ENCODE peak calls at places on chromosomes 1 and 21, in eight cellular contexts. One of them, this sample, is unnamed.

GRCh38 chr1:192491804-192492554 is 83.6 kb upstream of the RGS1 start:
- DNase-seq in left ventricle myocardium inferior: no peak
- DNase-seq in right cardiac atrium: no peak
- DNase-seq in colonic mucosa: no peak
- DNase-seq in IMR-90: peak; percentile 45
- DNase-seq in neural crest cell: no peak
- DNase-seq in GM10248: no peak
- DNase-seq in AG04450: no peak
- DNase-seq in this sample: no peak

GRCh38 chr1:165914136-165914798 is 86.9 kb downstream of the UCK2 start:
- DNase-seq in colonic mucosa: peak; percentile 82
- DNase-seq in AG04450: peak; percentile 67
- DNase-seq in IMR-90: peak; percentile 88
- DNase-seq in neural crest cell: peak; percentile 63
- DNase-seq in GM10248: peak; percentile 78
- DNase-seq in right cardiac atrium: no peak
- DNase-seq in left ventricle myocardium inferior: no peak
- DNase-seq in this sample: no peak

GRCh38 chr1:222557574-222557973 is 9.7 kb upstream of the HHIPL2 start:
- DNase-seq in colonic mucosa: no peak
- DNase-seq in left ventricle myocardium inferior: no peak
- DNase-seq in IMR-90: no peak
- DNase-seq in AG04450: no peak
- DNase-seq in neural crest cell: no peak
- DNase-seq in GM10248: no peak
- DNase-seq in right cardiac atrium: no peak
- DNase-seq in this sample: no peak

GRCh38 chr1:155967410-155968400 is 10.6 kb downstream of the ARHGEF2 start:
- DNase-seq in colonic mucosa: no peak
- DNase-seq in right cardiac atrium: peak; percentile 49
- DNase-seq in left ventricle myocardium inferior: no peak
- DNase-seq in GM10248: no peak
- DNase-seq in AG04450: no peak
- DNase-seq in IMR-90: no peak
- DNase-seq in neural crest cell: no peak
- DNase-seq in this sample: no peak

GRCh38 chr1:192831706-192832355 is 23.0 kb downstream of the RGS2 start:
- DNase-seq in IMR-90: peak; percentile 34
- DNase-seq in colonic mucosa: no peak
- DNase-seq in GM10248: no peak
- DNase-seq in neural crest cell: no peak
- DNase-seq in right cardiac atrium: no peak
- DNase-seq in left ventricle myocardium inferior: no peak
- DNase-seq in AG04450: no peak
- DNase-seq in this sample: no peak

GRCh38 chr1:8121261-8122159 is 95.4 kb upstream of the ERRFI1 start:
- DNase-seq in AG04450: peak; percentile 81
- DNase-seq in left ventricle myocardium inferior: no peak
- DNase-seq in right cardiac atrium: peak; percentile 50
- DNase-seq in neural crest cell: no peak
- DNase-seq in colonic mucosa: peak; percentile 44
- DNase-seq in GM10248: no peak
- DNase-seq in IMR-90: peak; percentile 94
- DNase-seq in this sample: no peak

GRCh38 chr1:226662704-226663326 is 76.3 kb downstream of the ITPKB start:
- DNase-seq in neural crest cell: no peak
- DNase-seq in IMR-90: peak; percentile 100
- DNase-seq in colonic mucosa: peak; percentile 65
- DNase-seq in right cardiac atrium: peak; percentile 72
- DNase-seq in left ventricle myocardium inferior: peak; percentile 48
- DNase-seq in GM10248: peak; percentile 88
- DNase-seq in AG04450: peak; percentile 85
- DNase-seq in this sample: peak; percentile 100

GRCh38 chr1:7679159-7679872 is 91.8 kb upstream of the VAMP3 start:
- DNase-seq in neural crest cell: no peak
- DNase-seq in GM10248: no peak
- DNase-seq in IMR-90: no peak
- DNase-seq in right cardiac atrium: no peak
- DNase-seq in left ventricle myocardium inferior: no peak
- DNase-seq in colonic mucosa: no peak
- DNase-seq in AG04450: no peak
- DNase-seq in this sample: no peak

GRCh38 chr1:26213335-26213905 is 20.6 kb upstream of the CEP85 start:
- DNase-seq in AG04450: no peak
- DNase-seq in GM10248: no peak
- DNase-seq in colonic mucosa: no peak
- DNase-seq in left ventricle myocardium inferior: no peak
- DNase-seq in neural crest cell: no peak
- DNase-seq in right cardiac atrium: no peak
- DNase-seq in IMR-90: no peak
- DNase-seq in this sample: no peak

GRCh38 chr1:245301921-245302320 is 147.1 kb downstream of the KIF26B start:
- DNase-seq in AG04450: no peak
- DNase-seq in GM10248: no peak
- DNase-seq in neural crest cell: no peak
- DNase-seq in right cardiac atrium: no peak
- DNase-seq in IMR-90: no peak
- DNase-seq in colonic mucosa: no peak
- DNase-seq in left ventricle myocardium inferior: no peak
- DNase-seq in this sample: no peak

GRCh38 chr1:190159146-190159545 is 318.5 kb downstream of the BRINP3 start:
- DNase-seq in IMR-90: peak; percentile 9
- DNase-seq in colonic mucosa: no peak
- DNase-seq in left ventricle myocardium inferior: no peak
- DNase-seq in right cardiac atrium: no peak
- DNase-seq in AG04450: no peak
- DNase-seq in GM10248: no peak
- DNase-seq in neural crest cell: no peak
- DNase-seq in this sample: no peak

GRCh38 chr1:20178634-20179368 is 7.1 kb upstream of the UBXN10 start:
- DNase-seq in colonic mucosa: no peak
- DNase-seq in left ventricle myocardium inferior: no peak
- DNase-seq in neural crest cell: no peak
- DNase-seq in GM10248: no peak
- DNase-seq in AG04450: no peak
- DNase-seq in right cardiac atrium: no peak
- DNase-seq in IMR-90: no peak
- DNase-seq in this sample: peak; percentile 52

GRCh38 chr1:212760126-212760823 is 31.3 kb downstream of the NSL1 start:
- DNase-seq in IMR-90: no peak
- DNase-seq in right cardiac atrium: no peak
- DNase-seq in AG04450: no peak
- DNase-seq in GM10248: peak; percentile 52
- DNase-seq in colonic mucosa: no peak
- DNase-seq in left ventricle myocardium inferior: no peak
- DNase-seq in neural crest cell: no peak
- DNase-seq in this sample: no peak

GRCh38 chr21:45408271-45408791 is 3.4 kb downstream of the COL18A1 start:
- DNase-seq in colonic mucosa: no peak
- DNase-seq in IMR-90: no peak
- DNase-seq in left ventricle myocardium inferior: peak; percentile 13
- DNase-seq in right cardiac atrium: peak; percentile 13
- DNase-seq in GM10248: no peak
- DNase-seq in neural crest cell: no peak
- DNase-seq in AG04450: no peak
- DNase-seq in this sample: no peak

GRCh38 chr1:178275083-178275482 is 181.2 kb downstream of the RASAL2 start:
- DNase-seq in IMR-90: peak; percentile 37
- DNase-seq in right cardiac atrium: no peak
- DNase-seq in AG04450: no peak
- DNase-seq in neural crest cell: no peak
- DNase-seq in left ventricle myocardium inferior: no peak
- DNase-seq in GM10248: no peak
- DNase-seq in colonic mucosa: no peak
- DNase-seq in this sample: no peak

GRCh38 chr1:236830560-236830959 is 35.5 kb downstream of the MTR start:
- DNase-seq in AG04450: no peak
- DNase-seq in right cardiac atrium: peak; percentile 65
- DNase-seq in GM10248: no peak
- DNase-seq in neural crest cell: no peak
- DNase-seq in colonic mucosa: no peak
- DNase-seq in left ventricle myocardium inferior: peak; percentile 65
- DNase-seq in IMR-90: no peak
- DNase-seq in this sample: no peak

GRCh38 chr21:45596704-45597318 is 46.7 kb upstream of the PCBP3 start:
- DNase-seq in neural crest cell: peak; percentile 70
- DNase-seq in left ventricle myocardium inferior: peak; percentile 70
- DNase-seq in right cardiac atrium: peak; percentile 75
- DNase-seq in colonic mucosa: peak; percentile 83
- DNase-seq in GM10248: peak; percentile 87
- DNase-seq in AG04450: no peak
- DNase-seq in IMR-90: peak; percentile 28
- DNase-seq in this sample: peak; percentile 71

GRCh38 chr1:47435506-47436303 is 2.1 kb upstream of the FOXD2 start:
- DNase-seq in left ventricle myocardium inferior: no peak
- DNase-seq in GM10248: no peak
- DNase-seq in neural crest cell: no peak
- DNase-seq in AG04450: no peak
- DNase-seq in IMR-90: no peak
- DNase-seq in right cardiac atrium: no peak
- DNase-seq in colonic mucosa: peak; percentile 22
- DNase-seq in this sample: no peak

GRCh38 chr1:108877858-108878257 is 1.1 kb downstream of the GPSM2 start:
- DNase-seq in AG04450: no peak
- DNase-seq in GM10248: no peak
- DNase-seq in neural crest cell: no peak
- DNase-seq in colonic mucosa: peak; percentile 25
- DNase-seq in right cardiac atrium: no peak
- DNase-seq in IMR-90: no peak
- DNase-seq in left ventricle myocardium inferior: no peak
- DNase-seq in this sample: no peak

GRCh38 chr21:31731112-31731801 is 661 bp downstream of the SCAF4 start:
- DNase-seq in right cardiac atrium: peak; percentile 52
- DNase-seq in neural crest cell: peak; percentile 48
- DNase-seq in left ventricle myocardium inferior: peak; percentile 40
- DNase-seq in AG04450: no peak
- DNase-seq in GM10248: peak; percentile 59
- DNase-seq in IMR-90: no peak
- DNase-seq in colonic mucosa: peak; percentile 78
- DNase-seq in this sample: peak; percentile 57

GRCh38 chr1:9166289-9167235 is 37.7 kb upstream of the GPR157 start:
- DNase-seq in GM10248: no peak
- DNase-seq in neural crest cell: no peak
- DNase-seq in IMR-90: peak; percentile 89
- DNase-seq in right cardiac atrium: no peak
- DNase-seq in AG04450: no peak
- DNase-seq in left ventricle myocardium inferior: no peak
- DNase-seq in colonic mucosa: no peak
- DNase-seq in this sample: no peak

GRCh38 chr1:52562766-52563165 is 9.9 kb upstream of the TUT4 start:
- DNase-seq in colonic mucosa: no peak
- DNase-seq in neural crest cell: no peak
- DNase-seq in GM10248: no peak
- DNase-seq in left ventricle myocardium inferior: no peak
- DNase-seq in right cardiac atrium: no peak
- DNase-seq in AG04450: no peak
- DNase-seq in IMR-90: no peak
- DNase-seq in this sample: no peak

GRCh38 chr1:81225769-81226602 is 574.7 kb upstream of the ADGRL2 start:
- DNase-seq in AG04450: no peak
- DNase-seq in IMR-90: no peak
- DNase-seq in right cardiac atrium: no peak
- DNase-seq in GM10248: no peak
- DNase-seq in colonic mucosa: no peak
- DNase-seq in neural crest cell: no peak
- DNase-seq in left ventricle myocardium inferior: no peak
- DNase-seq in this sample: no peak

GRCh38 chr1:100769906-100770646 is 50.5 kb downstream of the VCAM1 start:
- DNase-seq in GM10248: no peak
- DNase-seq in right cardiac atrium: no peak
- DNase-seq in colonic mucosa: no peak
- DNase-seq in left ventricle myocardium inferior: no peak
- DNase-seq in IMR-90: no peak
- DNase-seq in neural crest cell: no peak
- DNase-seq in AG04450: no peak
- DNase-seq in this sample: no peak

GRCh38 chr1:30617161-30617560 is 106.2 kb downstream of the MATN1 start:
- DNase-seq in left ventricle myocardium inferior: no peak
- DNase-seq in colonic mucosa: no peak
- DNase-seq in neural crest cell: no peak
- DNase-seq in right cardiac atrium: no peak
- DNase-seq in AG04450: no peak
- DNase-seq in GM10248: no peak
- DNase-seq in IMR-90: no peak
- DNase-seq in this sample: no peak